ENCODE peak calls at places on chromosome 12, in ten cellular contexts. O is HFFc6, B is astrocyte, G is stomach, P is cardiac muscle cell, Y is B cell, T is heart right ventricle, V is HCT116, I is foreskin fibroblast, J is left lung. H is an unnamed sample.

GRCh38 chr12:1529862-1530591 is 64.4 kb downstream of the FBXL14 start:
- DNase-seq in P (no peak), T (peak), J (no peak), V (no peak), I (no peak), G (no peak), B (no peak), O (no peak), Y (peak), H (no peak)

GRCh38 chr12:54134850-54135249 is 53.9 kb downstream of the SMUG1 start:
- DNase-seq in G (no peak), J (no peak), V (no peak), Y (no peak), O (no peak), I (no peak), B (no peak), P (no peak), T (no peak), H (peak)

GRCh38 chr12:98736352-98737326 is 91.5 kb downstream of the APAF1 start:
- DNase-seq in V (no peak), B (no peak), I (peak), Y (no peak), P (no peak), G (no peak), O (no peak), J (no peak), T (no peak), H (no peak)

GRCh38 chr12:109329710-109330109 is 18.0 kb upstream of the MYO1H start:
- DNase-seq in G (no peak), I (no peak), B (no peak), P (no peak), T (no peak), J (no peak), Y (no peak), V (no peak), O (no peak), H (no peak)

GRCh38 chr12:113805201-113805600 is 160.9 kb downstream of the RBM19 start:
- DNase-seq in Y (no peak), T (no peak), B (no peak), J (no peak), G (no peak), V (no peak), P (no peak), O (no peak), I (no peak), H (peak)

GRCh38 chr12:21615441-21615840 is 10.8 kb upstream of the GYS2 start:
- DNase-seq in V (no peak), P (peak), T (no peak), I (no peak), O (no peak), G (no peak), J (no peak), B (no peak), Y (no peak), H (no peak)

GRCh38 chr12:91381309-91381804 is 198.7 kb upstream of the DCN start:
- DNase-seq in B (peak), G (peak), Y (peak), P (peak), O (peak), J (no peak), I (peak), V (no peak), T (peak), H (no peak)

GRCh38 chr12:125090437-125090836 is 25.2 kb downstream of the AACS start:
- DNase-seq in G (no peak), J (no peak), O (no peak), B (no peak), P (no peak), T (no peak), Y (no peak), I (no peak), V (no peak), H (no peak)

GRCh38 chr12:14567311-14568195 is at the start of gene PLBD1:
- DNase-seq in Y (peak), O (no peak), T (peak), G (peak), B (peak), P (peak), I (peak), J (peak), V (no peak), H (no peak)

GRCh38 chr12:95582230-95583058 is 31.2 kb upstream of the USP44 start:
- DNase-seq in O (peak), B (peak), J (no peak), V (peak), G (no peak), T (no peak), I (peak), P (peak), Y (no peak), H (no peak)

GRCh38 chr12:132024758-132025157 is 75.0 kb downstream of the EP400 start:
- DNase-seq in I (no peak), Y (no peak), B (no peak), P (no peak), G (no peak), O (no peak), T (no peak), J (no peak), V (no peak), H (no peak)

GRCh38 chr12:105803292-105803691 is 335.5 kb downstream of the NUAK1 start:
- DNase-seq in J (no peak), B (peak), I (no peak), T (no peak), Y (no peak), G (no peak), V (no peak), O (no peak), P (no peak), H (no peak)

GRCh38 chr12:84740602-84741001 is 172.0 kb downstream of the SLC6A15 start:
- DNase-seq in O (no peak), I (no peak), B (no peak), P (no peak), Y (no peak), V (no peak), J (no peak), T (no peak), G (no peak), H (no peak)

GRCh38 chr12:107509421-107509820 is 176.2 kb upstream of the PWP1 start:
- DNase-seq in Y (no peak), T (no peak), O (no peak), G (no peak), V (no peak), J (no peak), B (no peak), I (no peak), P (no peak), H (no peak)

GRCh38 chr12:113220593-113221180 is 577 bp upstream of the TPCN1 start:
- DNase-seq in B (no peak), O (no peak), V (no peak), P (no peak), J (peak), I (no peak), Y (no peak), T (no peak), G (no peak), H (no peak)

GRCh38 chr12:98758331-98758730 is 113.2 kb downstream of the APAF1 start:
- DNase-seq in T (peak), I (no peak), G (no peak), Y (no peak), O (no peak), P (peak), V (no peak), J (no peak), B (peak), H (no peak)

GRCh38 chr12:54993181-54993835 is 8.7 kb upstream of the TESPA1 start:
- DNase-seq in G (peak), I (peak), V (peak), O (peak), J (no peak), T (no peak), B (peak), P (peak), Y (peak), H (no peak)

GRCh38 chr12:15777355-15778012 is 11.7 kb downstream of the EPS8 start:
- DNase-seq in T (no peak), O (no peak), G (no peak), V (no peak), I (no peak), B (no peak), Y (no peak), J (no peak), P (peak), H (no peak)
- TF ChIP-seq CTCF in T (no peak), O (no peak), G (no peak), V (no peak), I (no peak), B (no peak), Y (no peak), J (no peak), P (no peak), H (no peak)

GRCh38 chr12:7835766-7836165 is 36.9 kb downstream of the SLC2A14 start:
- DNase-seq in V (no peak), P (no peak), B (no peak), G (no peak), T (no peak), I (no peak), Y (no peak), O (no peak), J (no peak), H (no peak)

GRCh38 chr12:7835116-7835515 is 37.6 kb downstream of the SLC2A14 start:
- DNase-seq in O (no peak), J (peak), B (no peak), P (no peak), Y (no peak), G (no peak), I (no peak), T (no peak), V (no peak), H (no peak)

GRCh38 chr12:7833831-7834230 is 38.9 kb downstream of the SLC2A14 start:
- DNase-seq in Y (no peak), I (no peak), B (no peak), V (no peak), T (no peak), J (no peak), O (no peak), P (no peak), G (no peak), H (no peak)

GRCh38 chr12:7834701-7835100 is 38.0 kb downstream of the SLC2A14 start:
- DNase-seq in Y (no peak), T (no peak), I (no peak), J (no peak), G (no peak), O (no peak), P (no peak), V (no peak), B (no peak), H (no peak)

DNA sequence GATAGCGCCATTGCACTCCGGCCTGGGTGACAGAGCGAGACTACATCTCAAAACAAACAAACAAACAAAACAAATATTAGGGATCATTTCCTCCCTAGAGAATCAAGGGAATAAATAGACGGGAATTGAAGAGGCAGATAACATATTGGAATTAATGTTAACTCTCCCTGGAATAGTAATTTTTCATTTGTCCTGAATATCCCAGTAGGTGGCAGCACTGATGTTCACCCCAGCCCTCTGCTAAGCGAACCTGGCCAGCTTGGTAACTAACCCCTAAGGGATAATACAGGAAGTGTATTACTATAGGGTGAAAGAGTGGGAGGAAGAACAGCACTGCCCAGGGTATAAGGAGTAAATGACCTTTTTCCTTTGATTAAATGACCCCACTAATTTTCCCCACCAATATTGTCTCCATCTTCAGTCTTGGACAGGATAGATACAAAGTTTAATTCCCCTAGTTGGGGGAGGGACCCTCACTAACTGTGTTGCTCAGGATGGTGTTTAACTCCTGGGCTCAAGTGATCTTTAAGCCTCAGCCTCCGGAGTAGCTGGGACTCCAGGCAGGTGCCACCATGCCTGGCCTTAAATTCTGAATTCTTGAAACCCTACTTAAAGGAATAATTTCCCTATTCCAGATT is 40.5 kb downstream of the SLC2A14 start:
- DNase-seq in P (peak), O (peak), G (no peak), B (peak), T (no peak), I (peak), Y (peak), V (peak), J (no peak), H (no peak)
- TF ChIP-seq CTCF in P (peak), O (peak), G (no peak), B (peak), T (peak), I (peak), Y (peak), V (peak), J (peak), H (peak)

GRCh38 chr12:56221757-56222530 is at the start of gene RNF41:
- DNase-seq in G (peak), V (peak), T (peak), J (peak), I (peak), P (peak), B (peak), O (peak), Y (peak), H (peak)
- TF ChIP-seq CTCF in G (no peak), V (no peak), T (peak), J (no peak), I (no peak), P (peak), B (no peak), O (peak), Y (no peak), H (peak)

DNA sequence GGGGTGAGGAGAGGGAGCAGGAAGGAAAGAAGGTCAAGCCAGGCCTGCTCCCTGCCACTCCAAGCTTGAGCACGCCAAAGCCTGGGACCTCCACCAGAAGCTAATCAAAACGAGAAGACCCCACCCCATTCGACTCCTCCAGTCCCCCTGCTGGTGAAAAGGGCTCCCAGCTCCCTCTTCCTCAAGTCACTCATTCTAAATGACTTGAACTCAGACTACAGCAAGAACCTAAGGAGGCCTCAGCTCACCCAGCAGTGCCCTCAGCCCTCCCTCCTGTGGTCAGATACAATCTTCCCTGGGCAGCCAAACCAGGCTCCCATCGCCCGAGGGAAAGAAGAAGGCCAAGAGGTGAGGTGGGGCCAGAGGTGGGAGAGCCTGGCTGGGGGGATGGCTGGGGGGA is 17.4 kb downstream of the HDAC7 start:
- DNase-seq in J (no peak), I (no peak), Y (no peak), B (no peak), P (no peak), V (no peak), T (no peak), O (no peak), G (no peak), H (no peak)
- TF ChIP-seq CTCF in J (no peak), I (peak), Y (peak), B (peak), P (peak), V (peak), T (peak), O (peak), G (no peak), H (peak)

GRCh38 chr12:101168000-101168399 is 42.0 kb downstream of the SLC5A8 start:
- DNase-seq in V (no peak), J (no peak), I (no peak), B (no peak), Y (no peak), G (no peak), O (no peak), T (no peak), P (no peak), H (no peak)

GRCh38 chr12:101174576-101174975 is 35.5 kb downstream of the SLC5A8 start:
- DNase-seq in B (no peak), V (no peak), T (no peak), I (no peak), G (no peak), P (no peak), Y (no peak), J (no peak), O (no peak), H (no peak)

GRCh38 chr12:101173197-101173749 is 36.8 kb downstream of the SLC5A8 start:
- DNase-seq in G (no peak), J (no peak), P (no peak), I (no peak), T (no peak), B (no peak), O (no peak), Y (no peak), V (no peak), H (no peak)

GRCh38 chr12:101166866-101167265 is 43.2 kb downstream of the SLC5A8 start:
- DNase-seq in G (no peak), V (no peak), P (no peak), I (no peak), Y (no peak), T (no peak), O (no peak), B (no peak), J (no peak), H (no peak)

DNA sequence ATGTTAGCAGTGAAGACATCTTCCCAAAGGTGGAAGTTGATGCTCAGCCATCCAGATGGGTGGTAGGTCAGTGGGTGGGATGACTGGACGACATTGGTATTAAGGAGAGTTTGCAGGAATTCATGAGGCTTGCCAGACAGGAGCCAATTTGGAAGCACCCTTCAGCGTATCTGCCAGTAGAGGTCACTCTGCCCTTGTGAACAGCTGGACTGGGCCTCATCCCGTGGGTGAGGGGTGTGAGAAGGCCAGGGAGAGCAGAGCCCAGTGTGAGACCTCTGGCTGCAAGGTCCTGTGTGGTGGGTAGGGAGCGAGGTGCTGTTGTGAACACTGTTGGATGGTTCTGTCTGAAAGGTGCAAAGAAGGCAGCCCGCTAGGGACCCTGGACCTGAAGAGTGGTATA is 37.7 kb downstream of the SLC5A8 start:
- DNase-seq in V (no peak), I (peak), T (no peak), O (no peak), J (no peak), G (no peak), P (peak), Y (no peak), B (no peak), H (no peak)
- TF ChIP-seq CTCF in V (peak), I (no peak), T (no peak), O (no peak), J (no peak), G (no peak), P (no peak), Y (no peak), B (peak), H (no peak)

GRCh38 chr12:57001448-57001906 is 4.9 kb downstream of the ZBTB39 start:
- DNase-seq in B (no peak), Y (peak), I (peak), V (peak), G (peak), O (peak), J (no peak), P (peak), T (peak), H (no peak)
- TF ChIP-seq CTCF in B (peak), Y (peak), I (peak), V (peak), G (no peak), O (peak), J (peak), P (peak), T (peak), H (peak)

DNA sequence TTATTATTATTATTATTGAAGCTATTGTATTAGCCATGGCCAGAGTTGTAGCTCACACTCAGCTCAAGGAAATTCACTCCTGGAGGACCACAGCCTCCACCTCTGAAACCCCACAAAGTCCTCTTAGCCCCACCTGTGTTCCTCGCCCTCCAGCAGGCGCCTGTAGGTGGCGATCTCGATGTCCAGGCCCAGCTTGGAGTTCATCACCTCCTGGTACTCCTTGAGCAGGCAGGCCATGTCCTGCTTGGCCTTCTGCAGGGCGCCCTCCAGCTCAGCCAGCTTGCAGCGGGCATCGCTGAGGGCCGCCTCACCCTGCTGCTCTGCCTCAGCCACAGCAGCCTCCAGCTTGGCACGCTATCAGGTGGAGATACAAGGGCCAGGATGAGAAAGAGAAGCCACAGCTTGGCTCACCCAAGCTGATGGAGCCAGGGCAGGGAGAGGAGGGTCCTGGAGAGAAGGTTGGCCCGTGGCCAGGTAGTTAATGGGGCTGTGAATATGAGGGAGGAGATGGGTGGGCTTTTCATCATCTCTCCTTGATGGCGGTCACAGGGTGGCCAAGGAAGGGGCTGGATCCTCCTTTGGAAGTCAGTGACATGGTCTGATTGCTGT is 5.1 kb downstream of the KRT85 start:
- DNase-seq in B (no peak), G (no peak), J (no peak), V (no peak), P (no peak), Y (no peak), T (no peak), I (no peak), O (no peak), H (no peak)
- TF ChIP-seq CTCF in B (no peak), G (no peak), J (peak), V (peak), P (peak), Y (no peak), T (no peak), I (no peak), O (peak), H (peak)